ENCODE peak calls at places on chromosomes 5 and 9, in ten cellular contexts. A, W, N, O, B, C, U, L, I and T are unnamed samples.

GRCh38 chr9:98809311-98810105 is 2.0 kb downstream of the GALNT12 start:
- DNase-seq in I (no peak), L (no peak), A (no peak), U (no peak), O (no peak), B (no peak), N (no peak), W (no peak), C (no peak), T (no peak)

GRCh38 chr5:171867786-171868185 is 82.2 kb downstream of the SMIM23 start:
- DNase-seq in I (no peak), W (no peak), O (no peak), L (no peak), B (no peak), U (no peak), N (no peak), A (no peak), C (no peak), T (no peak)

GRCh38 chr5:94159144-94159543 is 417.7 kb upstream of the POU5F2 start:
- DNase-seq in A (no peak), B (no peak), I (no peak), N (no peak), W (no peak), U (no peak), O (no peak), C (no peak), L (no peak), T (no peak)

GRCh38 chr9:134670042-134670525 is 28.5 kb downstream of the COL5A1 start:
- DNase-seq in N (no peak), U (peak; percentile 73), B (no peak), A (no peak), L (peak; percentile 72), I (peak; percentile 85), C (no peak), O (peak; percentile 28), W (peak; percentile 53), T (no peak)

GRCh38 chr9:135661801-135662560 is 1.1 kb upstream of the LCN9 start:
- DNase-seq in C (no peak), O (no peak), A (no peak), B (no peak), U (no peak), I (no peak), L (no peak), W (no peak), N (no peak), T (no peak)

GRCh38 chr9:27033815-27034403 is 28.4 kb upstream of the LRRC19 start:
- DNase-seq in B (no peak), L (peak; percentile 7), O (peak; percentile 75), C (peak; percentile 41), I (peak; percentile 52), W (peak; percentile 48), A (no peak), N (peak; percentile 45), U (no peak), T (peak; percentile 74)

GRCh38 chr9:18473551-18474279 is at the start of gene ADAMTSL1:
- DNase-seq in C (no peak), W (no peak), O (peak; percentile 58), N (peak; percentile 54), U (no peak), A (no peak), B (no peak), L (peak; percentile 22), I (peak; percentile 80), T (no peak)

GRCh38 chr5:1759378-1759970 is 40.2 kb downstream of the MRPL36 start:
- DNase-seq in B (no peak), L (no peak), U (no peak), W (no peak), C (no peak), A (no peak), I (no peak), N (no peak), O (peak; percentile 39), T (no peak)

GRCh38 chr9:129542761-129543160 is 78.1 kb downstream of the C9orf50 start:
- DNase-seq in O (no peak), W (no peak), C (no peak), I (no peak), N (no peak), U (peak; percentile 46), A (no peak), B (no peak), L (no peak), T (no peak)